ENCODE peak calls at places on chromosomes 4 and X, in nine cellular contexts. One of them, this sample, is unnamed.

GRCh38 chrX:44314259-44314734 is 29.2 kb downstream of the EFHC2 start:
- DNase-seq in fibroblast of the aortic adventitia: peak
- DNase-seq in fibroblast of lung: peak
- DNase-seq in thyroid gland: no peak
- DNase-seq in adrenal gland: no peak
- DNase-seq in heart left ventricle: peak
- DNase-seq in foreskin fibroblast: peak
- DNase-seq in IMR-90: peak
- DNase-seq in brain microvascular endothelial cell: peak
- DNase-seq in this sample: peak

GRCh38 chrX:45472968-45473367 is 272.3 kb upstream of the DIPK2B start:
- DNase-seq in brain microvascular endothelial cell: no peak
- DNase-seq in fibroblast of the aortic adventitia: peak
- DNase-seq in thyroid gland: no peak
- DNase-seq in adrenal gland: no peak
- DNase-seq in fibroblast of lung: peak
- DNase-seq in IMR-90: peak
- DNase-seq in foreskin fibroblast: peak
- DNase-seq in heart left ventricle: no peak
- DNase-seq in this sample: peak

GRCh38 chr4:100348472-100348871 is 158.2 kb upstream of the DDIT4L start:
- DNase-seq in foreskin fibroblast: peak
- DNase-seq in fibroblast of the aortic adventitia: peak
- DNase-seq in fibroblast of lung: peak
- DNase-seq in adrenal gland: no peak
- DNase-seq in IMR-90: peak
- DNase-seq in brain microvascular endothelial cell: peak
- DNase-seq in thyroid gland: no peak
- DNase-seq in heart left ventricle: no peak
- DNase-seq in this sample: peak

GRCh38 chr4:27888523-27888922 is 1027.9 kb downstream of the STIM2 start:
- DNase-seq in foreskin fibroblast: no peak
- DNase-seq in heart left ventricle: no peak
- DNase-seq in IMR-90: no peak
- DNase-seq in fibroblast of the aortic adventitia: no peak
- DNase-seq in fibroblast of lung: no peak
- DNase-seq in adrenal gland: no peak
- DNase-seq in thyroid gland: no peak
- DNase-seq in brain microvascular endothelial cell: no peak
- DNase-seq in this sample: no peak

GRCh38 chrX:121114691-121115090 is 67.3 kb downstream of the GLUD2 start:
- DNase-seq in fibroblast of the aortic adventitia: no peak
- DNase-seq in IMR-90: no peak
- DNase-seq in fibroblast of lung: no peak
- DNase-seq in foreskin fibroblast: no peak
- DNase-seq in adrenal gland: no peak
- DNase-seq in heart left ventricle: no peak
- DNase-seq in brain microvascular endothelial cell: no peak
- DNase-seq in thyroid gland: no peak
- DNase-seq in this sample: no peak

GRCh38 chr4:177322156-177322685 is 12.5 kb downstream of the NEIL3 start:
- DNase-seq in heart left ventricle: no peak
- DNase-seq in fibroblast of lung: peak
- DNase-seq in foreskin fibroblast: no peak
- DNase-seq in IMR-90: peak
- DNase-seq in thyroid gland: no peak
- DNase-seq in adrenal gland: no peak
- DNase-seq in brain microvascular endothelial cell: no peak
- DNase-seq in fibroblast of the aortic adventitia: peak
- DNase-seq in this sample: peak

GRCh38 chr4:124337874-124338273 is 374.7 kb downstream of the ANKRD50 start:
- DNase-seq in foreskin fibroblast: peak
- DNase-seq in heart left ventricle: peak
- DNase-seq in fibroblast of lung: peak
- DNase-seq in brain microvascular endothelial cell: no peak
- DNase-seq in IMR-90: peak
- DNase-seq in thyroid gland: peak
- DNase-seq in fibroblast of the aortic adventitia: no peak
- DNase-seq in adrenal gland: peak
- DNase-seq in this sample: peak

GRCh38 chr4:4860803-4861591 is 1.5 kb downstream of the MSX1 start:
- DNase-seq in heart left ventricle: peak
- DNase-seq in brain microvascular endothelial cell: peak
- DNase-seq in foreskin fibroblast: peak
- DNase-seq in adrenal gland: peak
- DNase-seq in fibroblast of the aortic adventitia: peak
- DNase-seq in IMR-90: peak
- DNase-seq in thyroid gland: no peak
- DNase-seq in fibroblast of lung: no peak
- DNase-seq in this sample: peak

GRCh38 chr4:72505314-72505744 is 63.7 kb downstream of the ADAMTS3 start:
- DNase-seq in foreskin fibroblast: peak
- DNase-seq in thyroid gland: peak
- DNase-seq in adrenal gland: peak
- DNase-seq in fibroblast of the aortic adventitia: peak
- DNase-seq in brain microvascular endothelial cell: peak
- DNase-seq in fibroblast of lung: peak
- DNase-seq in heart left ventricle: peak
- DNase-seq in IMR-90: peak
- DNase-seq in this sample: peak

GRCh38 chr4:82421796-82422560 is 8.3 kb downstream of the HNRNPDL start:
- DNase-seq in IMR-90: no peak
- DNase-seq in fibroblast of lung: no peak
- DNase-seq in fibroblast of the aortic adventitia: no peak
- DNase-seq in heart left ventricle: no peak
- DNase-seq in thyroid gland: no peak
- DNase-seq in brain microvascular endothelial cell: no peak
- DNase-seq in foreskin fibroblast: peak
- DNase-seq in adrenal gland: no peak
- DNase-seq in this sample: no peak

GRCh38 chrX:1212532-1212931 is at the start of gene CRLF2:
- DNase-seq in adrenal gland: no peak
- DNase-seq in foreskin fibroblast: peak
- DNase-seq in fibroblast of lung: no peak
- DNase-seq in IMR-90: no peak
- DNase-seq in heart left ventricle: no peak
- DNase-seq in thyroid gland: no peak
- DNase-seq in brain microvascular endothelial cell: no peak
- DNase-seq in fibroblast of the aortic adventitia: no peak
- DNase-seq in this sample: no peak

GRCh38 chr4:136643416-136643815 is 888.9 kb downstream of the PCDH18 start:
- DNase-seq in foreskin fibroblast: no peak
- DNase-seq in heart left ventricle: no peak
- DNase-seq in IMR-90: no peak
- DNase-seq in fibroblast of the aortic adventitia: no peak
- DNase-seq in adrenal gland: no peak
- DNase-seq in brain microvascular endothelial cell: no peak
- DNase-seq in fibroblast of lung: no peak
- DNase-seq in thyroid gland: no peak
- DNase-seq in this sample: no peak

GRCh38 chr4:151957163-151957562 is 196.4 kb upstream of the GATB start:
- DNase-seq in fibroblast of lung: no peak
- DNase-seq in foreskin fibroblast: no peak
- DNase-seq in brain microvascular endothelial cell: peak
- DNase-seq in thyroid gland: no peak
- DNase-seq in adrenal gland: no peak
- DNase-seq in heart left ventricle: peak
- DNase-seq in IMR-90: no peak
- DNase-seq in fibroblast of the aortic adventitia: peak
- DNase-seq in this sample: no peak

GRCh38 chrX:15207994-15208393 is 61.9 kb downstream of the ASB9 start:
- DNase-seq in foreskin fibroblast: no peak
- DNase-seq in fibroblast of the aortic adventitia: no peak
- DNase-seq in adrenal gland: no peak
- DNase-seq in heart left ventricle: no peak
- DNase-seq in IMR-90: no peak
- DNase-seq in thyroid gland: no peak
- DNase-seq in brain microvascular endothelial cell: no peak
- DNase-seq in fibroblast of lung: no peak
- DNase-seq in this sample: no peak

GRCh38 chr4:96472103-96472867 is 632.4 kb downstream of the PDHA2 start:
- DNase-seq in heart left ventricle: no peak
- DNase-seq in brain microvascular endothelial cell: peak
- DNase-seq in adrenal gland: no peak
- DNase-seq in IMR-90: no peak
- DNase-seq in fibroblast of the aortic adventitia: no peak
- DNase-seq in fibroblast of lung: no peak
- DNase-seq in thyroid gland: no peak
- DNase-seq in foreskin fibroblast: no peak
- DNase-seq in this sample: peak

DNA sequence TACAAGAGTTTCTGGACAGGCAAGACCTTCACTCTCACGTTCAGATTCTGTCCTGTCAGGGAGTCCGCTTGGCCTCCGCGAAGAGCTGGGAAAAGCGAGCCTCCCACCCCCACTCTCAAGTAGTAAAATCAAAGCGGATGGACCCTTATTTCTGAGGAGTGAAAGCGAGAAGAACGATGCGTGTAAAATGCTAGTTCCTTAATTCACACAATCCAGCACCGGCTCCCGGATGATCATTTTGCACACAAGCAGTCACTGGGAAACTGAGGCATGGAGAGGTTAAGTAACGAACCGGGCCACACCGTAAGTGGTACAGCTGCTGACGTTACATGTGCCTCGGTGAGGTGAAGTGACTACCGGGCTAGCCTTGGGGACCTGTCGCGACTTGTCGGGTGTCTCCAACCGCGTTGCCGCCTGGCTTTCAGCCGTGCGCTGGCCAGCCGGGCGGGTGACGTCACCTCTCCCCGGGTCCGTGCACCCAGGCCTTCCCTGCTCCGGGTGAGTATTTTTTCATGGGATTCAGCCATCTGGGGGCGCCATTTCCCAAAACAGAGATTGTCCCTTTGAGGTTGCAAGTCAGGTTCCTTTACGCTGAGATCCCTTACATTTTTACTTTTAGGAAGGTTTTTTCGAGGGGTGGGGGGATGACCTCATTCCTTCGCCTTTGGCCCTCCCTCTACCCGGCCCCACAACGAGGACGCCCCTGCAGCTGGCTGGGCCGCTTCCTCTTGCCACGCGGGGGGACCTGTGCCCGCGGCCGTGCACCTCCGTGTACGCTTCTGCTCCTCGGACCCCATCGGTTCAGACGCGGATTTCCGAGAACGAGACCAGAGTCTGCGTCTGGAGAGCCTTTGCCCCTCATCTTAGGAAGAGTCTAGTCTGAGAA is 3.4 kb upstream of the SFRP2 start:
- DNase-seq in brain microvascular endothelial cell: peak
- DNase-seq in thyroid gland: peak
- DNase-seq in heart left ventricle: no peak
- DNase-seq in IMR-90: no peak
- DNase-seq in fibroblast of lung: peak
- DNase-seq in foreskin fibroblast: peak
- DNase-seq in fibroblast of the aortic adventitia: peak
- DNase-seq in adrenal gland: peak
- DNase-seq in this sample: peak
- TF ChIP-seq CTCF in brain microvascular endothelial cell: peak
- TF ChIP-seq CTCF in thyroid gland: no peak
- TF ChIP-seq CTCF in heart left ventricle: peak
- TF ChIP-seq CTCF in IMR-90: no peak
- TF ChIP-seq CTCF in fibroblast of lung: no peak
- TF ChIP-seq CTCF in foreskin fibroblast: no peak
- TF ChIP-seq CTCF in fibroblast of the aortic adventitia: no peak
- TF ChIP-seq CTCF in adrenal gland: no peak
- TF ChIP-seq CTCF in this sample: peak

DNA sequence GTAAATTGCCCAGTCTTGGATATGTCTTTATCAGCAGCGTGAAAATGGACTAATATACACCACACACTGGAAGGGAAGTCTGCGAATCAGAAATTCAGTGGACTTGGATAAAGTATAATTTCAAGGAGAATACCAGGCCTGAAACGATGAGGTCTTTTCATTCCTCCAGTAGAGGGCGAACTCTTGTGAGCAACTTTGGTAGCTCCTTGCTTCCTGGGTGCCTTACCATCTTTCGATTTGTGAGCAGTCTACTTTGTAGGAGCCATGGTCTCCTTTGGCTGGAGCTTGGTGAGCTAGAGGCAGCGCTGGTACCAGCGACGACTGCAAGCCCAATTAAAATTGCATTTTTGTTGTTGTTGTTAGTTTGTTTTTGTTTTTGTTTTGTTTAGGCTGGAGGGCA is 791.9 kb downstream of the FAT4 start:
- DNase-seq in IMR-90: no peak
- DNase-seq in brain microvascular endothelial cell: no peak
- DNase-seq in thyroid gland: no peak
- DNase-seq in adrenal gland: no peak
- DNase-seq in fibroblast of the aortic adventitia: no peak
- DNase-seq in fibroblast of lung: no peak
- DNase-seq in heart left ventricle: no peak
- DNase-seq in foreskin fibroblast: no peak
- DNase-seq in this sample: no peak
- TF ChIP-seq CTCF in IMR-90: peak
- TF ChIP-seq CTCF in brain microvascular endothelial cell: peak
- TF ChIP-seq CTCF in thyroid gland: peak
- TF ChIP-seq CTCF in adrenal gland: no peak
- TF ChIP-seq CTCF in fibroblast of the aortic adventitia: no peak
- TF ChIP-seq CTCF in fibroblast of lung: no peak
- TF ChIP-seq CTCF in heart left ventricle: no peak
- TF ChIP-seq CTCF in foreskin fibroblast: no peak
- TF ChIP-seq CTCF in this sample: no peak

DNA sequence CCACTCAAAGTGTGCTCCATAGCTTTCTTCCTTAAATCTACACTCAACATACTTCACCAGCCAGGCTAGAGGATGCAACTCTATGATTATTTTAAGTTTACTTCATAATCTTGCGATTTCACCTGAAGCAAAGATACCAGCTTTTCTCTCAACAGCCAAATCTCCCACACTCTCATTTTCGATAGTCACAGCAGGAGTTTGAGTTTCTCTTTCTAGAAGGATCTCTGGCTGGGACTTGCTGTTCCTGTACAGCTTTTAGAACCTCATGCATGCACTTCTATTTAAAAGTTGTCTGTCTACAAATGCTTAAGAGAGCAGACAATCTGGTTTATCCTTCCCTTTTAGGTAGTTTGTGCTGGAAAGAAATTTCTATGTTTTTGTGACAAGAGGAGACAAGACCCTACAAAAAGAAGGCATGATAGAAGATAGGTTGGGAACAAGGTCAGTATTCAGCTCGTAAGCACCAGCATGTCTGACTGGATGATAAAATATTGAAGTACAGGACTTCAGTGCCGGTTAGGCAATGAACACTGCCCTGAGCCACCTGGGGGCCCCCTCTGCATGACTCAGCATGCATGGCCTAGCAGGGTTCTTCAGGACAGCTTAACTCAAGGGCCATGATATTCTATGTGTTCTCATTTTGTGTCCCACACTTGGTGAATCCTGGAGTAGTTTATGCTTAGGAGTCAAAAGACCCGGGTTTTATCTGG is 65.6 kb downstream of the ATXN3L start:
- DNase-seq in thyroid gland: peak
- DNase-seq in fibroblast of the aortic adventitia: peak
- DNase-seq in heart left ventricle: no peak
- DNase-seq in adrenal gland: no peak
- DNase-seq in foreskin fibroblast: peak
- DNase-seq in IMR-90: peak
- DNase-seq in brain microvascular endothelial cell: peak
- DNase-seq in fibroblast of lung: peak
- DNase-seq in this sample: peak
- TF ChIP-seq CTCF in thyroid gland: no peak
- TF ChIP-seq CTCF in fibroblast of the aortic adventitia: no peak
- TF ChIP-seq CTCF in heart left ventricle: no peak
- TF ChIP-seq CTCF in adrenal gland: no peak
- TF ChIP-seq CTCF in foreskin fibroblast: no peak
- TF ChIP-seq CTCF in IMR-90: peak
- TF ChIP-seq CTCF in brain microvascular endothelial cell: peak
- TF ChIP-seq CTCF in fibroblast of lung: no peak
- TF ChIP-seq CTCF in this sample: no peak

GRCh38 chr4:73653695-73654106 is 33.5 kb upstream of the RASSF6 start:
- DNase-seq in IMR-90: peak
- DNase-seq in adrenal gland: no peak
- DNase-seq in brain microvascular endothelial cell: no peak
- DNase-seq in heart left ventricle: no peak
- DNase-seq in fibroblast of the aortic adventitia: peak
- DNase-seq in thyroid gland: peak
- DNase-seq in foreskin fibroblast: peak
- DNase-seq in fibroblast of lung: peak
- DNase-seq in this sample: peak
- TF ChIP-seq CTCF in IMR-90: peak
- TF ChIP-seq CTCF in adrenal gland: peak
- TF ChIP-seq CTCF in brain microvascular endothelial cell: peak
- TF ChIP-seq CTCF in heart left ventricle: peak
- TF ChIP-seq CTCF in fibroblast of the aortic adventitia: peak
- TF ChIP-seq CTCF in thyroid gland: peak
- TF ChIP-seq CTCF in foreskin fibroblast: peak
- TF ChIP-seq CTCF in fibroblast of lung: peak
- TF ChIP-seq CTCF in this sample: peak